ENCODE peak calls at places on chromosome 11, in six cellular contexts. Q is PC-3, Z is OCI-LY7, F is fibroblast of lung, H is K562, D is neural progenitor cell. K is an unnamed sample.
A peak's percentile ranks its signal among the peaks of the same experiment; 100 is the strongest.

GRCh38 chr11:68994161-68994890 is 13.5 kb upstream of the MRGPRD start:
- DNase-seq in Q (no peak), Z (no peak), F (no peak), H (no peak), D (no peak), K (no peak)

GRCh38 chr11:61693897-61694840 is 14.0 kb downstream of the DAGLA start:
- DNase-seq in Q (no peak), Z (no peak), F (no peak), H (no peak), D (no peak), K (no peak)

GRCh38 chr11:33040127-33040861 is 922 bp downstream of the TCP11L1 start:
- DNase-seq in Q (peak; percentile 15), Z (peak; percentile 51), F (peak; percentile 56), H (no peak), D (no peak), K (peak; percentile 93)

GRCh38 chr11:115607621-115608191 is 103.5 kb upstream of the CADM1 start:
- DNase-seq in Q (no peak), Z (no peak), F (peak; percentile 82), H (no peak), D (peak; percentile 31), K (no peak)

GRCh38 chr11:75435571-75435925 is 2.5 kb upstream of the KLHL35 start:
- DNase-seq in Q (no peak), Z (no peak), F (no peak), H (no peak), D (no peak), K (no peak)

GRCh38 chr11:92784313-92784712 is 185.1 kb upstream of the MTNR1B start:
- DNase-seq in Q (no peak), Z (no peak), F (no peak), H (no peak), D (no peak), K (no peak)

GRCh38 chr11:108697872-108698473 is 33.1 kb downstream of the DDX10 start:
- DNase-seq in Q (peak; percentile 79), Z (peak; percentile 72), F (peak; percentile 70), H (peak; percentile 26), D (peak; percentile 68), K (peak; percentile 97)

GRCh38 chr11:119357069-119357468 is 10.6 kb upstream of the MFRP start:
- DNase-seq in Q (no peak), Z (no peak), F (no peak), H (peak; percentile 21), D (no peak), K (no peak)

GRCh38 chr11:115333106-115333505 is 171.1 kb downstream of the CADM1 start:
- DNase-seq in Q (no peak), Z (no peak), F (peak; percentile 84), H (no peak), D (no peak), K (no peak)

GRCh38 chr11:118670063-118670462 is 9.4 kb downstream of the TREH start:
- DNase-seq in Q (no peak), Z (no peak), F (no peak), H (no peak), D (no peak), K (no peak)

GRCh38 chr11:128728767-128729587 is 35.1 kb downstream of the FLI1 start:
- DNase-seq in Q (no peak), Z (peak; percentile 64), F (no peak), H (no peak), D (peak; percentile 66), K (peak; percentile 27)

GRCh38 chr11:76161261-76161961 is 44.9 kb downstream of the WNT11 start:
- DNase-seq in Q (no peak), Z (no peak), F (no peak), H (peak; percentile 90), D (peak; percentile 40), K (no peak)

GRCh38 chr11:119691020-119691666 is 37.9 kb downstream of the NECTIN1 start:
- DNase-seq in Q (no peak), Z (no peak), F (no peak), H (peak; percentile 44), D (peak; percentile 37), K (peak; percentile 46)

GRCh38 chr11:4072668-4073285 is 21.8 kb upstream of the RRM1 start:
- DNase-seq in Q (peak; percentile 81), Z (peak; percentile 80), F (peak; percentile 63), H (peak; percentile 72), D (peak; percentile 80), K (peak; percentile 90)

DNA sequence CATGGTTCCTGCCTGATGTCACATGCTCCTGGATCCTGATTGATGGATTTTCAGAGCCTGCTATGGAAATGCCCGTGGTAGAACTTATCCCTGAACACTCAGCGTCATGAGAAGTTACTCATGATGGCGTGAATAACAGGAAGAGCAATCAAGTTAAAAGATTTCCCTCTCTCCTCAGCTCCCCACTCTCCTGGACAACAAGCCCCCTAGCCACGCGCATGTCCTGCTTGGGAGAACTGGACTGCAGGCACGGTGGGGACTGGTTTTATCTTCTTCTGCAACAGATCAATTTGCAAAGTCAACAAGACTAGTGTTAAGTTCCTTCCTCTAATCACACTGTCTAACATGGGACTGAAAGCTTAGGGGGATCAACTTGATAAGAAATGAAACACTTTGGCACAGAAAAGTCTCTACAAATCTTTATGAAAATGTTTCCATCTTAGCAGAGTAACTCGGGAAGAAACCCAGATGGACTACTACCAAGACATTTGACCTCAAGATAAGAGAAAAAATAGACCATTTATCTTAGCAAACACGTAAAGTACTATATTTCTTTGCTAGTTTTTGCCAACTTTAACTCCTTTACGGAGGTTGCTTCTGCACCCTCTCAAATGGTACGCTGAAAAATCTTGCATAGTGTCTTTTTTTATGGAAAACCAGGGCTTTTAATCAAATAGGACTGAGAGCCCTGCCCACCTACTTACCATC is 27.5 kb downstream of the POU2AF1 start:
- DNase-seq in Q (no peak), Z (no peak), F (no peak), H (no peak), D (no peak), K (peak; percentile 70)
- H3K27ac ChIP-seq in Q (no peak overlapping the region), Z (no peak overlapping the region), F (no peak overlapping the region), H (no peak overlapping the region), D (no peak overlapping the region), K (peak overlapping the region; percentile 0)

GRCh38 chr11:35622070-35622469 is 3.8 kb downstream of the FJX1 start:
- DNase-seq in Q (peak; percentile 64), Z (no peak), F (peak; percentile 92), H (no peak), D (peak; percentile 34), K (no peak)

GRCh38 chr11:35619030-35619753 is 932 bp downstream of the FJX1 start:
- DNase-seq in Q (peak; percentile 45), Z (no peak), F (peak; percentile 61), H (peak; percentile 41), D (peak; percentile 75), K (no peak)

GRCh38 chr11:35618497-35619029 is 303 bp downstream of the FJX1 start:
- DNase-seq in Q (peak; percentile 34), Z (no peak), F (peak; percentile 50), H (peak; percentile 68), D (peak; percentile 72), K (no peak)

GRCh38 chr11:35621620-35622019 is 3.4 kb downstream of the FJX1 start:
- DNase-seq in Q (peak; percentile 76), Z (no peak), F (no peak), H (no peak), D (no peak), K (no peak)

GRCh38 chr11:35619754-35620640 is 1.7 kb downstream of the FJX1 start:
- DNase-seq in Q (peak; percentile 32), Z (no peak), F (peak; percentile 49), H (peak; percentile 32), D (peak; percentile 87), K (no peak)
- H2AFZ ChIP-seq in Q (no peak overlapping the region), Z (no peak overlapping the region), F (peak overlapping the region; percentile 11), H (peak overlapping the region; percentile 72), D (no peak overlapping the region), K (no peak overlapping the region)

GRCh38 chr11:114291381-114291780 is 4.8 kb upstream of the NNMT start:
- DNase-seq in Q (no peak), Z (no peak), F (peak; percentile 95), H (no peak), D (no peak), K (no peak)
- H3K4me3 ChIP-seq in Q (no peak overlapping the region), Z (no peak overlapping the region), F (no peak overlapping the region), H (no peak overlapping the region), D (no peak overlapping the region), K (no peak overlapping the region)

GRCh38 chr11:46559815-46560214 is 34.0 kb downstream of the AMBRA1 start:
- DNase-seq in Q (no peak), Z (no peak), F (no peak), H (no peak), D (no peak), K (no peak)
- H3K27ac ChIP-seq in Q (no peak overlapping the region), Z (peak overlapping the region; percentile 61), F (no peak overlapping the region), H (peak overlapping the region; percentile 70), D (no peak overlapping the region), K (peak overlapping the region; percentile 85)

GRCh38 chr11:64153831-64154230 is 12.1 kb downstream of the MACROD1 start:
- DNase-seq in Q (no peak), Z (no peak), F (no peak), H (no peak), D (no peak), K (no peak)

GRCh38 chr11:64151337-64151736 is 14.6 kb downstream of the MACROD1 start:
- DNase-seq in Q (no peak), Z (no peak), F (no peak), H (no peak), D (no peak), K (no peak)

GRCh38 chr11:64150051-64150450 is 15.9 kb downstream of the MACROD1 start:
- DNase-seq in Q (no peak), Z (no peak), F (no peak), H (no peak), D (no peak), K (no peak)

GRCh38 chr11:64150481-64151239 is 15.3 kb downstream of the MACROD1 start:
- DNase-seq in Q (no peak), Z (no peak), F (no peak), H (no peak), D (no peak), K (no peak)

DNA sequence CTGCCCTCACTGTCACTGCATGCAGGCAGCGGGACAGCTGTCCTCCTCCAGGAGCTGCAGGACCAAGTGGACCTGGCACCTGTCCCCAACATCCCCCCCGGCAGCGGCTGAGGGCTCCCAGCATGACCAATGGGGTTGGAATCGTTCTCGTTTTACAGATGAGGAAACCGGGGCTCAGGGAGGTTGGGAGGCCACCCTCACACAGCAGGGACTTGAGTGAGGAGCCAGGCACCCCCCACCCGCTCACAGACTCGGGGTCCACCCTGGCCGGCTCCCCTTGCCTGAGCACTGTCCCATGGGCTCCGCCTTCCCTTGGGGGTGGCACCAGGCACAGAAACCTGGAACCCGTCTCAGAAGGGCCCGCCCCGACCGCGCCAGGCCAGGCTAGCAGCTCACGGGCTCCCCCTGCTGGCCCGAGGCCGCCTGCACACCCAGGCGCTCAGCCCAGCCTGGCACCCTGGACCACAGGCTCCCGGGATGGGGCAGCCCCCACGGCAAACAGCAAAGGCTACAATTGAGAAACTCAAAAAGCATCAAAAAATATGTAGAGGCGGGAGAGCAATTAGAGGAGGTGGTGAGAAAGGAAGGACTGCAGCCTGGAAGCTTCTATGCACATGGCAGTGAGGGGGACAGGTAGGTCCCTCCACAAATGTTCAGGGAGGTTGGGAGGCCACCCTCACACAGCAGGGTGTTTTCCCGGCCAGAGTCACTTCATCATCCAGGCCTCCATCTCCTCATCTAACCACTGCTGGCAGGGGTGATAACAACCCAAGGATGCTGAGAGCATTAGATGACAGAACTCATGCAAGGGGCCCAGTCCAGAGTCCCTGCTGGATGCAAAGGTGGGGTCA is 12.8 kb downstream of the MACROD1 start:
- DNase-seq in Q (peak; percentile 76), Z (peak; percentile 60), F (no peak), H (peak; percentile 94), D (peak; percentile 76), K (peak; percentile 86)
- H2AFZ ChIP-seq in Q (peak overlapping the region; percentile 60), Z (no peak overlapping the region), F (no peak overlapping the region), H (no peak overlapping the region), D (no peak overlapping the region), K (no peak overlapping the region)

K was measured in Karpas-422.